ENCODE peak calls at places on chromosomes 7 and 10, in nine cellular contexts. One of them, this sample, is unnamed.

GRCh38 chr7:74230446-74231231 is 20.8 kb downstream of the LAT2 start:
- DNase-seq in AG04449: no peak
- DNase-seq in endothelial cell of umbilical vein: no peak
- DNase-seq in activated CD4-positive, alpha-beta T cell treated with anti-CD3 and anti-CD28 coated beads for 48 hours: no peak
- DNase-seq in EL: no peak
- DNase-seq in GM20000: peak
- DNase-seq in epithelial cell of esophagus: no peak
- DNase-seq in HFF-Myc: no peak
- DNase-seq in GM10248: no peak
- DNase-seq in this sample: peak

GRCh38 chr10:12194752-12195271 is 879 bp downstream of the NUDT5 start:
- DNase-seq in activated CD4-positive, alpha-beta T cell treated with anti-CD3 and anti-CD28 coated beads for 48 hours: peak
- DNase-seq in GM20000: peak
- DNase-seq in epithelial cell of esophagus: peak
- DNase-seq in AG04449: no peak
- DNase-seq in endothelial cell of umbilical vein: peak
- DNase-seq in HFF-Myc: no peak
- DNase-seq in EL: peak
- DNase-seq in GM10248: no peak
- DNase-seq in this sample: peak

GRCh38 chr10:42868530-42868929 is 85.9 kb downstream of the BMS1 start:
- DNase-seq in epithelial cell of esophagus: no peak
- DNase-seq in EL: no peak
- DNase-seq in endothelial cell of umbilical vein: no peak
- DNase-seq in GM10248: no peak
- DNase-seq in AG04449: no peak
- DNase-seq in activated CD4-positive, alpha-beta T cell treated with anti-CD3 and anti-CD28 coated beads for 48 hours: no peak
- DNase-seq in GM20000: no peak
- DNase-seq in HFF-Myc: no peak
- DNase-seq in this sample: no peak

GRCh38 chr7:73504920-73505319 is 17.2 kb downstream of the BAZ1B start:
- DNase-seq in GM10248: no peak
- DNase-seq in activated CD4-positive, alpha-beta T cell treated with anti-CD3 and anti-CD28 coated beads for 48 hours: no peak
- DNase-seq in EL: no peak
- DNase-seq in AG04449: no peak
- DNase-seq in endothelial cell of umbilical vein: no peak
- DNase-seq in HFF-Myc: no peak
- DNase-seq in GM20000: no peak
- DNase-seq in epithelial cell of esophagus: no peak
- DNase-seq in this sample: no peak

GRCh38 chr7:4111166-4111565 is 570.9 kb upstream of the FOXK1 start:
- DNase-seq in GM20000: no peak
- DNase-seq in endothelial cell of umbilical vein: peak
- DNase-seq in AG04449: no peak
- DNase-seq in GM10248: no peak
- DNase-seq in activated CD4-positive, alpha-beta T cell treated with anti-CD3 and anti-CD28 coated beads for 48 hours: no peak
- DNase-seq in HFF-Myc: no peak
- DNase-seq in EL: no peak
- DNase-seq in epithelial cell of esophagus: no peak
- DNase-seq in this sample: no peak

GRCh38 chr7:31126976-31127375 is 74.9 kb downstream of the ADCYAP1R1 start:
- DNase-seq in epithelial cell of esophagus: no peak
- DNase-seq in HFF-Myc: peak
- DNase-seq in EL: no peak
- DNase-seq in AG04449: no peak
- DNase-seq in GM20000: no peak
- DNase-seq in GM10248: no peak
- DNase-seq in activated CD4-positive, alpha-beta T cell treated with anti-CD3 and anti-CD28 coated beads for 48 hours: no peak
- DNase-seq in endothelial cell of umbilical vein: peak
- DNase-seq in this sample: no peak

GRCh38 chr10:29119374-29119773 is 169.5 kb upstream of the LYZL1 start:
- DNase-seq in epithelial cell of esophagus: no peak
- DNase-seq in EL: peak
- DNase-seq in activated CD4-positive, alpha-beta T cell treated with anti-CD3 and anti-CD28 coated beads for 48 hours: peak
- DNase-seq in AG04449: no peak
- DNase-seq in HFF-Myc: no peak
- DNase-seq in endothelial cell of umbilical vein: peak
- DNase-seq in GM20000: no peak
- DNase-seq in GM10248: no peak
- DNase-seq in this sample: no peak

GRCh38 chr10:24418532-24418931 is 209.6 kb downstream of the KIAA1217 start:
- DNase-seq in activated CD4-positive, alpha-beta T cell treated with anti-CD3 and anti-CD28 coated beads for 48 hours: no peak
- DNase-seq in endothelial cell of umbilical vein: no peak
- DNase-seq in epithelial cell of esophagus: no peak
- DNase-seq in GM10248: no peak
- DNase-seq in HFF-Myc: no peak
- DNase-seq in GM20000: no peak
- DNase-seq in EL: no peak
- DNase-seq in AG04449: no peak
- DNase-seq in this sample: no peak

GRCh38 chr10:106438386-106438785 is 726.1 kb downstream of the SORCS1 start:
- DNase-seq in AG04449: no peak
- DNase-seq in EL: no peak
- DNase-seq in epithelial cell of esophagus: peak
- DNase-seq in HFF-Myc: no peak
- DNase-seq in endothelial cell of umbilical vein: no peak
- DNase-seq in activated CD4-positive, alpha-beta T cell treated with anti-CD3 and anti-CD28 coated beads for 48 hours: no peak
- DNase-seq in GM10248: no peak
- DNase-seq in GM20000: no peak
- DNase-seq in this sample: no peak

GRCh38 chr10:125266541-125266940 is 106.2 kb upstream of the CTBP2 start:
- DNase-seq in epithelial cell of esophagus: no peak
- DNase-seq in EL: no peak
- DNase-seq in HFF-Myc: no peak
- DNase-seq in activated CD4-positive, alpha-beta T cell treated with anti-CD3 and anti-CD28 coated beads for 48 hours: no peak
- DNase-seq in endothelial cell of umbilical vein: no peak
- DNase-seq in GM10248: no peak
- DNase-seq in GM20000: no peak
- DNase-seq in AG04449: no peak
- DNase-seq in this sample: no peak

GRCh38 chr7:122553761-122554160 is 145.2 kb downstream of the RNF133 start:
- DNase-seq in activated CD4-positive, alpha-beta T cell treated with anti-CD3 and anti-CD28 coated beads for 48 hours: no peak
- DNase-seq in AG04449: no peak
- DNase-seq in epithelial cell of esophagus: no peak
- DNase-seq in EL: no peak
- DNase-seq in GM10248: no peak
- DNase-seq in GM20000: no peak
- DNase-seq in endothelial cell of umbilical vein: no peak
- DNase-seq in HFF-Myc: no peak
- DNase-seq in this sample: no peak

GRCh38 chr7:52720856-52721255 is 314.6 kb upstream of the POM121L12 start:
- DNase-seq in endothelial cell of umbilical vein: no peak
- DNase-seq in HFF-Myc: no peak
- DNase-seq in GM10248: no peak
- DNase-seq in epithelial cell of esophagus: no peak
- DNase-seq in GM20000: no peak
- DNase-seq in EL: no peak
- DNase-seq in activated CD4-positive, alpha-beta T cell treated with anti-CD3 and anti-CD28 coated beads for 48 hours: no peak
- DNase-seq in AG04449: no peak
- DNase-seq in this sample: no peak

GRCh38 chr7:122217125-122217524 is 73.1 kb upstream of the AASS start:
- DNase-seq in HFF-Myc: no peak
- DNase-seq in EL: no peak
- DNase-seq in activated CD4-positive, alpha-beta T cell treated with anti-CD3 and anti-CD28 coated beads for 48 hours: no peak
- DNase-seq in AG04449: no peak
- DNase-seq in GM20000: no peak
- DNase-seq in epithelial cell of esophagus: peak
- DNase-seq in endothelial cell of umbilical vein: no peak
- DNase-seq in GM10248: no peak
- DNase-seq in this sample: no peak

GRCh38 chr10:46550076-46550790 is 6.2 kb downstream of the GPRIN2 start:
- DNase-seq in endothelial cell of umbilical vein: no peak
- DNase-seq in GM10248: no peak
- DNase-seq in epithelial cell of esophagus: no peak
- DNase-seq in AG04449: no peak
- DNase-seq in GM20000: no peak
- DNase-seq in HFF-Myc: no peak
- DNase-seq in activated CD4-positive, alpha-beta T cell treated with anti-CD3 and anti-CD28 coated beads for 48 hours: peak
- DNase-seq in EL: no peak
- DNase-seq in this sample: no peak

GRCh38 chr10:88004451-88004850 is 141.0 kb downstream of the PTEN start:
- DNase-seq in GM10248: no peak
- DNase-seq in endothelial cell of umbilical vein: no peak
- DNase-seq in activated CD4-positive, alpha-beta T cell treated with anti-CD3 and anti-CD28 coated beads for 48 hours: no peak
- DNase-seq in epithelial cell of esophagus: no peak
- DNase-seq in HFF-Myc: peak
- DNase-seq in AG04449: peak
- DNase-seq in EL: peak
- DNase-seq in GM20000: no peak
- DNase-seq in this sample: no peak

GRCh38 chr7:43076189-43076605 is 36.2 kb upstream of the HECW1 start:
- DNase-seq in epithelial cell of esophagus: no peak
- DNase-seq in activated CD4-positive, alpha-beta T cell treated with anti-CD3 and anti-CD28 coated beads for 48 hours: peak
- DNase-seq in EL: peak
- DNase-seq in HFF-Myc: peak
- DNase-seq in GM20000: peak
- DNase-seq in GM10248: peak
- DNase-seq in endothelial cell of umbilical vein: no peak
- DNase-seq in AG04449: no peak
- DNase-seq in this sample: peak

GRCh38 chr7:44631458-44632115 is 25.2 kb downstream of the OGDH start:
- DNase-seq in AG04449: no peak
- DNase-seq in GM20000: no peak
- DNase-seq in HFF-Myc: no peak
- DNase-seq in activated CD4-positive, alpha-beta T cell treated with anti-CD3 and anti-CD28 coated beads for 48 hours: no peak
- DNase-seq in EL: no peak
- DNase-seq in GM10248: no peak
- DNase-seq in endothelial cell of umbilical vein: peak
- DNase-seq in epithelial cell of esophagus: no peak
- DNase-seq in this sample: peak

GRCh38 chr7:72435366-72435765 is 23.2 kb upstream of the CALN1 start:
- DNase-seq in AG04449: no peak
- DNase-seq in GM10248: no peak
- DNase-seq in GM20000: no peak
- DNase-seq in activated CD4-positive, alpha-beta T cell treated with anti-CD3 and anti-CD28 coated beads for 48 hours: no peak
- DNase-seq in EL: no peak
- DNase-seq in endothelial cell of umbilical vein: no peak
- DNase-seq in HFF-Myc: no peak
- DNase-seq in epithelial cell of esophagus: no peak
- DNase-seq in this sample: no peak

GRCh38 chr10:73906524-73907447 is 4.1 kb upstream of the PLAU start:
- DNase-seq in EL: peak
- DNase-seq in HFF-Myc: peak
- DNase-seq in epithelial cell of esophagus: peak
- DNase-seq in GM10248: no peak
- DNase-seq in endothelial cell of umbilical vein: peak
- DNase-seq in AG04449: peak
- DNase-seq in GM20000: no peak
- DNase-seq in activated CD4-positive, alpha-beta T cell treated with anti-CD3 and anti-CD28 coated beads for 48 hours: no peak
- DNase-seq in this sample: no peak

GRCh38 chr10:95363303-95363912 is 72.6 kb upstream of the PDLIM1 start:
- DNase-seq in endothelial cell of umbilical vein: peak
- DNase-seq in activated CD4-positive, alpha-beta T cell treated with anti-CD3 and anti-CD28 coated beads for 48 hours: peak
- DNase-seq in epithelial cell of esophagus: peak
- DNase-seq in AG04449: no peak
- DNase-seq in HFF-Myc: peak
- DNase-seq in GM10248: peak
- DNase-seq in EL: peak
- DNase-seq in GM20000: peak
- DNase-seq in this sample: peak

GRCh38 chr7:105738133-105738532 is 138.3 kb downstream of the ATXN7L1 start:
- DNase-seq in activated CD4-positive, alpha-beta T cell treated with anti-CD3 and anti-CD28 coated beads for 48 hours: no peak
- DNase-seq in epithelial cell of esophagus: no peak
- DNase-seq in HFF-Myc: no peak
- DNase-seq in GM10248: no peak
- DNase-seq in endothelial cell of umbilical vein: no peak
- DNase-seq in EL: no peak
- DNase-seq in GM20000: no peak
- DNase-seq in AG04449: no peak
- DNase-seq in this sample: no peak

GRCh38 chr10:49213211-49213610 is 25.0 kb upstream of the TMEM273 start:
- DNase-seq in EL: no peak
- DNase-seq in epithelial cell of esophagus: no peak
- DNase-seq in GM20000: no peak
- DNase-seq in GM10248: no peak
- DNase-seq in endothelial cell of umbilical vein: no peak
- DNase-seq in AG04449: no peak
- DNase-seq in activated CD4-positive, alpha-beta T cell treated with anti-CD3 and anti-CD28 coated beads for 48 hours: no peak
- DNase-seq in HFF-Myc: no peak
- DNase-seq in this sample: no peak

GRCh38 chr7:105799677-105800076 is 76.7 kb downstream of the ATXN7L1 start:
- DNase-seq in GM10248: no peak
- DNase-seq in epithelial cell of esophagus: no peak
- DNase-seq in endothelial cell of umbilical vein: no peak
- DNase-seq in HFF-Myc: no peak
- DNase-seq in activated CD4-positive, alpha-beta T cell treated with anti-CD3 and anti-CD28 coated beads for 48 hours: no peak
- DNase-seq in AG04449: no peak
- DNase-seq in EL: no peak
- DNase-seq in GM20000: no peak
- DNase-seq in this sample: no peak

GRCh38 chr10:132865236-132865635 is 77.1 kb downstream of the CFAP46 start:
- DNase-seq in GM20000: no peak
- DNase-seq in EL: no peak
- DNase-seq in HFF-Myc: no peak
- DNase-seq in epithelial cell of esophagus: no peak
- DNase-seq in activated CD4-positive, alpha-beta T cell treated with anti-CD3 and anti-CD28 coated beads for 48 hours: no peak
- DNase-seq in endothelial cell of umbilical vein: no peak
- DNase-seq in GM10248: no peak
- DNase-seq in AG04449: no peak
- DNase-seq in this sample: no peak

GRCh38 chr7:75559355-75559986 is 67.4 kb downstream of the SPDYE5 start:
- DNase-seq in endothelial cell of umbilical vein: no peak
- DNase-seq in GM20000: no peak
- DNase-seq in activated CD4-positive, alpha-beta T cell treated with anti-CD3 and anti-CD28 coated beads for 48 hours: no peak
- DNase-seq in AG04449: no peak
- DNase-seq in EL: no peak
- DNase-seq in GM10248: no peak
- DNase-seq in HFF-Myc: no peak
- DNase-seq in epithelial cell of esophagus: no peak
- DNase-seq in this sample: no peak

GRCh38 chr10:26797340-26797739 is 63.4 kb downstream of the ABI1 start:
- DNase-seq in GM20000: no peak
- DNase-seq in EL: no peak
- DNase-seq in epithelial cell of esophagus: no peak
- DNase-seq in endothelial cell of umbilical vein: no peak
- DNase-seq in activated CD4-positive, alpha-beta T cell treated with anti-CD3 and anti-CD28 coated beads for 48 hours: no peak
- DNase-seq in HFF-Myc: no peak
- DNase-seq in AG04449: no peak
- DNase-seq in GM10248: no peak
- DNase-seq in this sample: no peak

GRCh38 chr7:123749537-123749857 is 694 bp upstream of the WASL start:
- DNase-seq in epithelial cell of esophagus: peak
- DNase-seq in GM10248: no peak
- DNase-seq in endothelial cell of umbilical vein: no peak
- DNase-seq in AG04449: no peak
- DNase-seq in EL: peak
- DNase-seq in activated CD4-positive, alpha-beta T cell treated with anti-CD3 and anti-CD28 coated beads for 48 hours: peak
- DNase-seq in GM20000: peak
- DNase-seq in HFF-Myc: no peak
- DNase-seq in this sample: peak

GRCh38 chr7:1240917-1241509 is 8.3 kb downstream of the UNCX start:
- DNase-seq in HFF-Myc: no peak
- DNase-seq in GM20000: no peak
- DNase-seq in epithelial cell of esophagus: no peak
- DNase-seq in activated CD4-positive, alpha-beta T cell treated with anti-CD3 and anti-CD28 coated beads for 48 hours: no peak
- DNase-seq in endothelial cell of umbilical vein: no peak
- DNase-seq in AG04449: no peak
- DNase-seq in GM10248: no peak
- DNase-seq in EL: no peak
- DNase-seq in this sample: no peak

This sample was measured in OCI-LY7.